ENCODE peak calls at places on chromosomes 12 and 14, in four cellular contexts. G, A, N and T are unnamed samples. For H4K20me1 and H3K4me1, the result is how much of the 10 kb centered on the place peaks cover.

GRCh38 chr14:58243790-58244555 is 670 bp upstream of the PSMA3 start:
- DNase-seq in G (no peak), A (no peak), N (peak), T (no peak)

GRCh38 chr14:102848830-102849521 is 71.7 kb downstream of the TRAF3 start:
- DNase-seq in G (peak), A (no peak), N (no peak), T (no peak)

GRCh38 chr14:66649515-66649914 is 141.6 kb downstream of the GPHN start:
- DNase-seq in G (no peak), A (no peak), N (no peak), T (no peak)

GRCh38 chr12:119082496-119082895 is 96.2 kb upstream of the HSPB8 start:
- DNase-seq in G (no peak), A (no peak), N (no peak), T (no peak)

GRCh38 chr12:6370994-6371754 is 4.2 kb downstream of the SCNN1A start:
- DNase-seq in G (peak), A (peak), N (peak), T (peak)

GRCh38 chr14:32367501-32367900 is 38.4 kb downstream of the AKAP6 start:
- DNase-seq in G (no peak), A (no peak), N (no peak), T (no peak)

GRCh38 chr12:24560867-24561266 is 388.0 kb downstream of the BCAT1 start:
- DNase-seq in G (peak), A (no peak), N (no peak), T (no peak)

GRCh38 chr12:106220561-106220960 is 27.3 kb downstream of the CKAP4 start:
- DNase-seq in G (no peak), A (no peak), N (no peak), T (no peak)

GRCh38 chr12:110957652-110958051 is 37.3 kb upstream of the MYL2 start:
- DNase-seq in G (no peak), A (no peak), N (no peak), T (no peak)

GRCh38 chr14:22112004-22112403 is 438.4 kb upstream of the OR4E1 start:
- DNase-seq in G (no peak), A (no peak), N (no peak), T (no peak)

GRCh38 chr12:68237523-68238070 is 12.0 kb upstream of the IL26 start:
- DNase-seq in G (no peak), A (no peak), N (no peak), T (no peak)

GRCh38 chr12:114876968-114877680 is 193.1 kb upstream of the TBX3 start:
- DNase-seq in G (no peak), A (no peak), N (no peak), T (no peak)

GRCh38 chr14:76539130-76539529 is 163.2 kb downstream of the ESRRB start:
- DNase-seq in G (no peak), A (no peak), N (no peak), T (no peak)

GRCh38 chr12:68180792-68181744 is 21.5 kb upstream of the IFNG start:
- DNase-seq in G (no peak), A (no peak), N (no peak), T (no peak)

GRCh38 chr12:12466157-12466556 is 96.5 kb downstream of the DUSP16 start:
- DNase-seq in G (no peak), A (no peak), N (no peak), T (no peak)

GRCh38 chr12:107379852-107380567 is 286.7 kb upstream of the CRY1 start:
- DNase-seq in G (peak), A (no peak), N (peak), T (no peak)

GRCh38 chr12:34402228-34402898 is 380.1 kb downstream of the ALG10 start:
- DNase-seq in G (no peak), A (no peak), N (no peak), T (no peak)

GRCh38 chr12:49089831-49090773 is 4.5 kb downstream of the DHH start:
- DNase-seq in G (peak), A (no peak), N (no peak), T (no peak)

GRCh38 chr12:49091056-49091835 is 3.4 kb downstream of the DHH start:
- DNase-seq in G (no peak), A (no peak), N (no peak), T (no peak)

GRCh38 chr12:49086116-49086515 is 8.5 kb downstream of the DHH start:
- DNase-seq in G (no peak), A (no peak), N (no peak), T (no peak)

GRCh38 chr12:49088190-49088931 is 6.2 kb downstream of the DHH start:
- DNase-seq in G (peak), A (no peak), N (peak), T (peak)

GRCh38 chr12:49088932-49089330 is 5.7 kb downstream of the DHH start:
- DNase-seq in G (no peak), A (no peak), N (no peak), T (no peak)
- H4K20me1 ChIP-seq in G (under half), A (under half), N (under half), T (under half)

GRCh38 chr12:45248095-45248494 is 32.2 kb downstream of the ANO6 start:
- DNase-seq in G (no peak), A (no peak), N (no peak), T (no peak)
- H3K4me1 ChIP-seq in G (under half), A (under half), N (under half), T (under half)

GRCh38 chr12:55743131-55743921 is 404 bp downstream of the GDF11 start:
- DNase-seq in G (peak), A (no peak), N (no peak), T (no peak)
- H2AFZ ChIP-seq in G (peak), A (no peak), N (no peak), T (peak)

DNA sequence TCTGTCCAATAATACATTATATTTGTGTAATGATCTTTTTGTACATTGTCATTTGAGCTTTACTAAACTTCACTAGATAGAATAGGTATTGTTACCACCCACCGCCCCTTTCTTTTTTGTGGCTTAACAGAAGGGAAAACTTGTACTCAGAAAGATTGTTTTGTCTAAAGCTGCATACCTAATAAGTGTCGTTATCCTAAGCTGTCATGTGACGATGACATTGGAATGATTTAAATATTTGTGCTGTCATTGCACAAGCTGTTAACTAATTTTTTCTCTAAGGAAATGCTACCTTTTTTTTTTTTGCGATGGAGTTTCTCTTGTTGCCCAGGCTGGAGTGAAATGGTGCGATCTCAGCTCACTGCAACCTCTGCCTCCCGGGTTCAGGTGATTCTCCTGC is 3.6 kb downstream of the DIP2B start:
- DNase-seq in G (no peak), A (no peak), N (no peak), T (no peak)
- H4K20me1 ChIP-seq in G (under half), A (under half), N (under half), T (under half)

GRCh38 chr14:56196274-56196673 is 78.1 kb downstream of the PELI2 start:
- DNase-seq in G (peak), A (no peak), N (no peak), T (no peak)

GRCh38 chr14:56197150-56197549 is 78.9 kb downstream of the PELI2 start:
- DNase-seq in G (no peak), A (no peak), N (no peak), T (no peak)

GRCh38 chr14:56195219-56195618 is 77.0 kb downstream of the PELI2 start:
- DNase-seq in G (no peak), A (no peak), N (no peak), T (no peak)

GRCh38 chr14:56195727-56196126 is 77.5 kb downstream of the PELI2 start:
- DNase-seq in G (peak), A (no peak), N (no peak), T (no peak)

GRCh38 chr14:56194062-56194461 is 75.9 kb downstream of the PELI2 start:
- DNase-seq in G (no peak), A (no peak), N (no peak), T (no peak)
- H3K4me1 ChIP-seq in G (under half), A (under half), N (under half), T (under half)

DNA sequence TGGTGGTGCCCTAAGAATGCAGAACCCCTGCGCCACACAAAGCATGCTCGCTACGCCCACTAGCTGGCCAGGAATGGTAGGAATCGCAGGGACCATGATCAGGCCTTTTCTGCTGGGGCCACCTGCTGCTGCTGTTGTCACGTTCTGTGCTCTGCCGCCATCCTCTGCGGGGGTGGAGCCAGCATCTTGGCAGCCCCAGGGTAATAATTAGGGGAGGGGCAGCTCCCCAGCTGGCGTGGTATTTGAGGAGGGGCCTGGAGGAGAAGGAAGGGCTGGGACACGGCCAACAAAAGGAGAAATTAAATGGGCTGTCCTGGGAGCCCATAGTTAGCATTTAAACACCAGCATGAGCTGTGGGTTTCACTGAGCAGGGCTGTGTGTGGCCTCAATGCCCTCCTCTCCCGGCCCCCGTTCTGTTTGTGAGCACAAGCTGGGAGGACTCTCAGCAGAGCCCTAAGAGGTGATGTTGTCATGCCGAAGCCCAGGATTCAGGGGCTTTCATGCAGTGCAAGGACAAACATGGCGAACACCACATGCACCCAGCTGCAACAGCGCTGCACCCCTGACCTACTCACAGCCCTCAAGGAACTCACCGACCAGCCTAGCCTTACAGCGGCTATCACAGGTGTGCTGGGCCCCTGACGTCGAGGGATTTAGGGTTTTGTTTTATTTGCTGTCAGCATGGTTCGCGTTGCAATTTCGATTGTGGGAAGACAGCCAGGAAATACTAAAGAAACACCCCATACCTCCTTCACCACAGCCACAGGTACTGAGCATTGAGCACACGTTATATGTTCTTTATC is 324.3 kb downstream of the CACNA1C start:
- DNase-seq in G (no peak), A (peak), N (no peak), T (no peak)
- H2AFZ ChIP-seq in G (no peak), A (peak), N (no peak), T (no peak)

DNA sequence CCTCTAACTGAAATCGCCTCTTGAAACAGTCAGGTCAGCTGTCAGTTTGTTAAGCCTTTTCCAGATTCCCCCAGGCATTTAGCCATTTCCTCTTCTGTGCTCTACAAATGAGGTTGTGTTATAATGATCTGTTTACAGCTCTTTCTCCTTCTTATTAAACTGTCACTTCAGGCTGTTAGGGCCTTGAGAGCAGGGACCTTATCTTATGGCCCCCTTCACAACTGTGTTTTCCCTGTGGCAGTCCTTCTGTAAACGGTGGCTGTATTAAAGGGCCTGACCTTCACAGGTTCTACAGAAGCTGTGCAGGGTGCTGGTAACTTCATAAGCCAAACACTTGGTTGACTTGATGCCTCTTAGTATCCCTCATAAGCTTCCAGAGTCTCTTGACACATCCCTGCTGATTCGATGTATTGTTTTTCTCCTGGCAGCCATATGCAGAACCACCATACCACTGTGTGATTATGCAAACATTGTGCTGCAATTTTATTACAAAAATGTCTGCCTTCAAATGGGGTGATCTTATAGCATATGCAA is 104.7 kb downstream of the PLEKHA5 start:
- DNase-seq in G (peak), A (no peak), N (no peak), T (no peak)
- H4K20me1 ChIP-seq in G (under half), A (under half), N (under half), T (under half)

DNA sequence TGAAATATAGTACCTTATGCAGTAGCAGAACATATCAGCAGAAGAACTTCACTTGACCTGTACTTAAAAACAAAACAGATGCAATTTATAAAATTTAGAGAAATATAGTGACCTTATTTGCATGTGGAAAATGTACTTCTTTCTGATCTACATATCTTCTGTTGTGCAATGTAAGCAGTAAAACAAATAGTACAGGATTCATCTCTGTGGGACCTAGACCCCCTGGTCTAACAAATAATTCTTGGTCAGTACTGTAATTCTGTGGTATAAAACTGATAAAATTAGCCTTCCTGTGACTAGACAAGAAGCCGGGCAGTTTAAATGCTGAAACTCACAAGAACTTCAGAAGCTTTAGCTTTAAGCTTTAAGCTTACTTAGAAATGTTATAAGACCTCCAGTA is 21.6 kb downstream of the HIF1A start:
- DNase-seq in G (no peak), A (no peak), N (no peak), T (no peak)
- H3K4me1 ChIP-seq in G (under half), A (under half), N (under half), T (under half)